ENCODE peak calls at places on chromosome 3, in four cellular contexts. L is mucosa of gallbladder, F is dermis microvascular lymphatic vessel endothelial cell, H is adrenal gland. R is an unnamed sample.

GRCh38 chr3:141294300-141294699 is 62.7 kb downstream of the PXYLP1 start:
- DNase-seq in F (peak), L (no peak), H (no peak), R (no peak)

GRCh38 chr3:149179225-149179624 is 42.4 kb downstream of the CP start:
- DNase-seq in L (no peak), F (peak), H (no peak), R (no peak)

GRCh38 chr3:15051531-15051930 is 13.6 kb downstream of the MRPS25 start:
- DNase-seq in L (no peak), H (no peak), F (peak), R (no peak)

GRCh38 chr3:93867425-93867824 is 106.3 kb downstream of the PROS1 start:
- DNase-seq in F (no peak), L (no peak), H (no peak), R (no peak)

GRCh38 chr3:193665370-193665989 is 72.5 kb downstream of the OPA1 start:
- DNase-seq in F (peak), H (no peak), L (no peak), R (no peak)

GRCh38 chr3:49131040-49131439 is 1.8 kb downstream of the LAMB2 start:
- DNase-seq in H (no peak), L (no peak), F (no peak), R (no peak)

GRCh38 chr3:185401319-185401955 is 38.5 kb downstream of the MAP3K13 start:
- DNase-seq in F (peak), L (no peak), H (no peak), R (no peak)

GRCh38 chr3:20141841-20142240 is 44.2 kb downstream of the SGO1 start:
- DNase-seq in F (no peak), H (no peak), L (peak), R (peak)

GRCh38 chr3:181943285-181943684 is 231.6 kb downstream of the SOX2 start:
- DNase-seq in H (no peak), L (no peak), F (no peak), R (no peak)

GRCh38 chr3:155859859-155860258 is 5.6 kb upstream of the SLC33A1 start:
- DNase-seq in F (peak), H (no peak), L (no peak), R (no peak)

GRCh38 chr3:86737517-86737916 is 253.4 kb downstream of the VGLL3 start:
- DNase-seq in H (no peak), L (no peak), F (no peak), R (no peak)

GRCh38 chr3:882526-882925 is 210.3 kb upstream of the CNTN6 start:
- DNase-seq in F (no peak), L (no peak), H (no peak), R (no peak)

GRCh38 chr3:105277656-105278055 is 89.1 kb upstream of the ALCAM start:
- DNase-seq in H (no peak), F (no peak), L (no peak), R (no peak)

GRCh38 chr3:37862219-37862711 is 585 bp downstream of the CTDSPL start:
- DNase-seq in H (peak), L (no peak), F (peak), R (peak)

R was measured in ovary.